ENCODE peak calls at places on chromosomes 13 and 19, in ten cellular contexts. One of them, this sample, is unnamed.

GRCh38 chr13:77702364-77702763 is 4.9 kb downstream of the SLAIN1 start:
- DNase-seq in HFFc6: no peak
- DNase-seq in nucleus accumbens: no peak
- DNase-seq in stimulated activated CD4-positive, alpha-beta T cell treated with anti-CD3 and anti-CD28 coated beads, Interleukin-1b, Interleukin-23, amount 100 ng/mL, for 1 hour: no peak
- DNase-seq in ELR: no peak
- DNase-seq in T-helper 2 cell: no peak
- DNase-seq in IMR-90: no peak
- DNase-seq in ACHN: no peak
- DNase-seq in aorta: no peak
- DNase-seq in lower lobe of right lung: no peak
- DNase-seq in this sample: no peak

GRCh38 chr19:35262101-35262761 is 6.5 kb upstream of the USF2 start:
- DNase-seq in T-helper 2 cell: no peak
- DNase-seq in IMR-90: no peak
- DNase-seq in stimulated activated CD4-positive, alpha-beta T cell treated with anti-CD3 and anti-CD28 coated beads, Interleukin-1b, Interleukin-23, amount 100 ng/mL, for 1 hour: no peak
- DNase-seq in aorta: peak; percentile 53
- DNase-seq in lower lobe of right lung: peak; percentile 41
- DNase-seq in nucleus accumbens: no peak
- DNase-seq in ACHN: no peak
- DNase-seq in HFFc6: no peak
- DNase-seq in ELR: no peak
- DNase-seq in this sample: no peak

GRCh38 chr19:48400018-48400742 is 6.7 kb downstream of the GRIN2D start:
- DNase-seq in stimulated activated CD4-positive, alpha-beta T cell treated with anti-CD3 and anti-CD28 coated beads, Interleukin-1b, Interleukin-23, amount 100 ng/mL, for 1 hour: no peak
- DNase-seq in nucleus accumbens: no peak
- DNase-seq in ACHN: no peak
- DNase-seq in IMR-90: peak; percentile 55
- DNase-seq in ELR: peak; percentile 92
- DNase-seq in HFFc6: peak; percentile 77
- DNase-seq in aorta: peak; percentile 84
- DNase-seq in T-helper 2 cell: peak; percentile 30
- DNase-seq in lower lobe of right lung: peak; percentile 62
- DNase-seq in this sample: peak; percentile 89

GRCh38 chr13:112053167-112053743 is 13.7 kb upstream of the SOX1 start:
- DNase-seq in nucleus accumbens: no peak
- DNase-seq in ELR: no peak
- DNase-seq in T-helper 2 cell: no peak
- DNase-seq in stimulated activated CD4-positive, alpha-beta T cell treated with anti-CD3 and anti-CD28 coated beads, Interleukin-1b, Interleukin-23, amount 100 ng/mL, for 1 hour: no peak
- DNase-seq in lower lobe of right lung: no peak
- DNase-seq in IMR-90: no peak
- DNase-seq in aorta: no peak
- DNase-seq in ACHN: no peak
- DNase-seq in HFFc6: no peak
- DNase-seq in this sample: no peak

GRCh38 chr19:17680235-17680722 is 7.9 kb downstream of the UNC13A start:
- DNase-seq in T-helper 2 cell: peak; percentile 51
- DNase-seq in aorta: peak; percentile 95
- DNase-seq in stimulated activated CD4-positive, alpha-beta T cell treated with anti-CD3 and anti-CD28 coated beads, Interleukin-1b, Interleukin-23, amount 100 ng/mL, for 1 hour: no peak
- DNase-seq in nucleus accumbens: peak; percentile 5
- DNase-seq in HFFc6: peak; percentile 86
- DNase-seq in lower lobe of right lung: peak; percentile 83
- DNase-seq in ELR: peak; percentile 77
- DNase-seq in ACHN: peak; percentile 16
- DNase-seq in IMR-90: peak; percentile 62
- DNase-seq in this sample: peak; percentile 76

GRCh38 chr13:110816500-110816899 is 98.4 kb downstream of the ANKRD10 start:
- DNase-seq in IMR-90: no peak
- DNase-seq in ACHN: no peak
- DNase-seq in nucleus accumbens: peak; percentile 7
- DNase-seq in aorta: no peak
- DNase-seq in T-helper 2 cell: no peak
- DNase-seq in lower lobe of right lung: no peak
- DNase-seq in stimulated activated CD4-positive, alpha-beta T cell treated with anti-CD3 and anti-CD28 coated beads, Interleukin-1b, Interleukin-23, amount 100 ng/mL, for 1 hour: no peak
- DNase-seq in HFFc6: no peak
- DNase-seq in ELR: no peak
- DNase-seq in this sample: no peak

GRCh38 chr13:20291037-20291436 is 58.9 kb upstream of the GJB6 start:
- DNase-seq in IMR-90: no peak
- DNase-seq in ELR: no peak
- DNase-seq in aorta: no peak
- DNase-seq in nucleus accumbens: no peak
- DNase-seq in ACHN: no peak
- DNase-seq in stimulated activated CD4-positive, alpha-beta T cell treated with anti-CD3 and anti-CD28 coated beads, Interleukin-1b, Interleukin-23, amount 100 ng/mL, for 1 hour: no peak
- DNase-seq in T-helper 2 cell: no peak
- DNase-seq in HFFc6: no peak
- DNase-seq in lower lobe of right lung: no peak
- DNase-seq in this sample: no peak

GRCh38 chr13:112727581-112727980 is 37.7 kb downstream of the ATP11A start:
- DNase-seq in ELR: no peak
- DNase-seq in HFFc6: no peak
- DNase-seq in ACHN: no peak
- DNase-seq in stimulated activated CD4-positive, alpha-beta T cell treated with anti-CD3 and anti-CD28 coated beads, Interleukin-1b, Interleukin-23, amount 100 ng/mL, for 1 hour: no peak
- DNase-seq in nucleus accumbens: no peak
- DNase-seq in lower lobe of right lung: no peak
- DNase-seq in T-helper 2 cell: no peak
- DNase-seq in IMR-90: no peak
- DNase-seq in aorta: no peak
- DNase-seq in this sample: no peak

GRCh38 chr19:28705008-28705407 is 507.9 kb downstream of the UQCRFS1 start:
- DNase-seq in stimulated activated CD4-positive, alpha-beta T cell treated with anti-CD3 and anti-CD28 coated beads, Interleukin-1b, Interleukin-23, amount 100 ng/mL, for 1 hour: no peak
- DNase-seq in IMR-90: peak; percentile 62
- DNase-seq in aorta: no peak
- DNase-seq in lower lobe of right lung: no peak
- DNase-seq in nucleus accumbens: no peak
- DNase-seq in ELR: peak; percentile 90
- DNase-seq in ACHN: peak; percentile 88
- DNase-seq in HFFc6: peak; percentile 83
- DNase-seq in T-helper 2 cell: no peak
- DNase-seq in this sample: peak; percentile 90

GRCh38 chr19:34310494-34310981 is 54.5 kb upstream of the GPI start:
- DNase-seq in IMR-90: no peak
- DNase-seq in stimulated activated CD4-positive, alpha-beta T cell treated with anti-CD3 and anti-CD28 coated beads, Interleukin-1b, Interleukin-23, amount 100 ng/mL, for 1 hour: no peak
- DNase-seq in nucleus accumbens: no peak
- DNase-seq in lower lobe of right lung: no peak
- DNase-seq in aorta: no peak
- DNase-seq in HFFc6: no peak
- DNase-seq in ELR: no peak
- DNase-seq in T-helper 2 cell: no peak
- DNase-seq in ACHN: no peak
- DNase-seq in this sample: no peak

GRCh38 chr13:103515410-103515809 is 449.2 kb upstream of the SLC10A2 start:
- DNase-seq in aorta: no peak
- DNase-seq in ELR: no peak
- DNase-seq in T-helper 2 cell: no peak
- DNase-seq in lower lobe of right lung: no peak
- DNase-seq in HFFc6: no peak
- DNase-seq in stimulated activated CD4-positive, alpha-beta T cell treated with anti-CD3 and anti-CD28 coated beads, Interleukin-1b, Interleukin-23, amount 100 ng/mL, for 1 hour: no peak
- DNase-seq in IMR-90: no peak
- DNase-seq in nucleus accumbens: no peak
- DNase-seq in ACHN: no peak
- DNase-seq in this sample: no peak

GRCh38 chr19:887072-887471 is 5.9 kb downstream of the MED16 start:
- DNase-seq in T-helper 2 cell: no peak
- DNase-seq in nucleus accumbens: no peak
- DNase-seq in IMR-90: peak; percentile 67
- DNase-seq in stimulated activated CD4-positive, alpha-beta T cell treated with anti-CD3 and anti-CD28 coated beads, Interleukin-1b, Interleukin-23, amount 100 ng/mL, for 1 hour: no peak
- DNase-seq in HFFc6: peak; percentile 37
- DNase-seq in ACHN: no peak
- DNase-seq in lower lobe of right lung: no peak
- DNase-seq in aorta: no peak
- DNase-seq in ELR: peak; percentile 70
- DNase-seq in this sample: peak; percentile 63

GRCh38 chr13:72868229-72868628 is 86.3 kb downstream of the PIBF1 start:
- DNase-seq in ACHN: no peak
- DNase-seq in lower lobe of right lung: no peak
- DNase-seq in T-helper 2 cell: no peak
- DNase-seq in ELR: no peak
- DNase-seq in aorta: no peak
- DNase-seq in IMR-90: no peak
- DNase-seq in stimulated activated CD4-positive, alpha-beta T cell treated with anti-CD3 and anti-CD28 coated beads, Interleukin-1b, Interleukin-23, amount 100 ng/mL, for 1 hour: no peak
- DNase-seq in nucleus accumbens: no peak
- DNase-seq in HFFc6: no peak
- DNase-seq in this sample: no peak